ENCODE peak calls at places on chromosomes 3 and 15, in six cellular contexts. N, W, Z, O, D and E are unnamed samples.

GRCh38 chr15:91104111-91104510 is 4.1 kb downstream of the SV2B start:
- DNase-seq in N (no peak), W (no peak), Z (no peak), O (peak), D (no peak), E (peak)

GRCh38 chr3:76570436-76571057 is 469.4 kb upstream of the ROBO2 start:
- DNase-seq in N (no peak), W (no peak), Z (peak), O (no peak), D (no peak), E (peak)

GRCh38 chr3:42839616-42840015 is 30.4 kb downstream of the ACKR2 start:
- DNase-seq in N (no peak), W (peak), Z (peak), O (peak), D (peak), E (peak)

GRCh38 chr3:140416686-140417085 is 261.2 kb upstream of the TRIM42 start:
- DNase-seq in N (no peak), W (no peak), Z (no peak), O (no peak), D (no peak), E (no peak)

GRCh38 chr3:171565671-171566070 is 105.5 kb upstream of the TNIK start:
- DNase-seq in N (no peak), W (no peak), Z (peak), O (no peak), D (peak), E (no peak)

GRCh38 chr3:17144665-17144993 is 259.9 kb downstream of the PLCL2 start:
- DNase-seq in N (no peak), W (no peak), Z (no peak), O (no peak), D (no peak), E (no peak)

GRCh38 chr3:159447841-159448240 is 540.8 kb upstream of the IL12A start:
- DNase-seq in N (no peak), W (no peak), Z (no peak), O (no peak), D (no peak), E (no peak)

GRCh38 chr15:67219288-67219687 is 35.2 kb downstream of the AAGAB start:
- DNase-seq in N (no peak), W (no peak), Z (no peak), O (no peak), D (no peak), E (no peak)

GRCh38 chr3:99952306-99952705 is 134.6 kb downstream of the CMSS1 start:
- DNase-seq in N (no peak), W (no peak), Z (peak), O (no peak), D (peak), E (no peak)

GRCh38 chr3:31958721-31959152 is 22.3 kb downstream of the OSBPL10 start:
- DNase-seq in N (no peak), W (no peak), Z (no peak), O (peak), D (no peak), E (no peak)